ENCODE peak calls at places on chromosomes 13 and 19, in eight cellular contexts. P, D, L, X, S, J, T and B are unnamed samples.

GRCh38 chr13:98769736-98770135 is 17.3 kb upstream of the SLC15A1 start:
- DNase-seq in P (no peak), D (no peak), L (no peak), X (no peak), S (no peak), J (no peak), T (no peak), B (no peak)

GRCh38 chr19:6271721-6272410 is 7.9 kb downstream of the MLLT1 start:
- DNase-seq in P (peak), D (peak), L (peak), X (peak), S (peak), J (no peak), T (no peak), B (peak)

GRCh38 chr13:95920485-95920884 is 132.7 kb downstream of the UGGT2 start:
- DNase-seq in P (no peak), D (no peak), L (no peak), X (no peak), S (no peak), J (no peak), T (no peak), B (no peak)

GRCh38 chr19:19656451-19657396 is 6.8 kb downstream of the ATP13A1 start:
- DNase-seq in P (no peak), D (no peak), L (peak), X (no peak), S (no peak), J (no peak), T (no peak), B (no peak)

GRCh38 chr13:79459906-79460305 is 21.0 kb upstream of the NDFIP2 start:
- DNase-seq in P (no peak), D (no peak), L (no peak), X (peak), S (no peak), J (no peak), T (no peak), B (no peak)

GRCh38 chr13:30353601-30354000 is 46.2 kb upstream of the KATNAL1 start:
- DNase-seq in P (no peak), D (no peak), L (no peak), X (no peak), S (no peak), J (no peak), T (no peak), B (no peak)

GRCh38 chr19:58385313-58386165 is 1.5 kb upstream of the RPS5 start:
- DNase-seq in P (no peak), D (peak), L (no peak), X (no peak), S (no peak), J (no peak), T (no peak), B (no peak)

GRCh38 chr19:47523473-47523872 is 8.6 kb upstream of the NAPA start:
- DNase-seq in P (no peak), D (no peak), L (no peak), X (no peak), S (no peak), J (peak), T (no peak), B (no peak)

GRCh38 chr19:290539-291521 is at the start of gene PLPP2:
- DNase-seq in P (peak), D (peak), L (peak), X (no peak), S (peak), J (no peak), T (no peak), B (peak)

GRCh38 chr19:18291590-18292459 is 10.4 kb upstream of the JUND start:
- DNase-seq in P (peak), D (peak), L (peak), X (peak), S (peak), J (peak), T (no peak), B (peak)

GRCh38 chr19:18384775-18385174 is 1.2 kb upstream of the GDF15 start:
- DNase-seq in P (no peak), D (no peak), L (no peak), X (no peak), S (no peak), J (no peak), T (no peak), B (no peak)

GRCh38 chr19:47637550-47637949 is 28.6 kb downstream of the BICRA start:
- DNase-seq in P (no peak), D (peak), L (no peak), X (no peak), S (no peak), J (no peak), T (no peak), B (no peak)

GRCh38 chr13:38265135-38265497 is 84.5 kb upstream of the UFM1 start:
- DNase-seq in P (no peak), D (no peak), L (no peak), X (no peak), S (no peak), J (no peak), T (no peak), B (no peak)

GRCh38 chr13:103187621-103188020 is 121.4 kb upstream of the SLC10A2 start:
- DNase-seq in P (no peak), D (peak), L (no peak), X (no peak), S (no peak), J (no peak), T (no peak), B (peak)

GRCh38 chr19:39223703-39224279 is 19.7 kb upstream of the SYCN start:
- DNase-seq in P (peak), D (peak), L (no peak), X (peak), S (peak), J (no peak), T (no peak), B (peak)

GRCh38 chr13:75452564-75452963 is 29.4 kb downstream of the TBC1D4 start:
- DNase-seq in P (no peak), D (peak), L (no peak), X (no peak), S (no peak), J (no peak), T (no peak), B (no peak)

GRCh38 chr19:39154626-39155100 is 29.1 kb downstream of the PAK4 start:
- DNase-seq in P (no peak), D (no peak), L (peak), X (peak), S (peak), J (no peak), T (peak), B (peak)

GRCh38 chr19:2016041-2016807 is 710 bp upstream of the BTBD2 start:
- DNase-seq in P (peak), D (peak), L (peak), X (peak), S (peak), J (peak), T (peak), B (peak)

GRCh38 chr19:51799998-51800848 is 5.3 kb downstream of the FPR3 start:
- DNase-seq in P (no peak), D (no peak), L (no peak), X (no peak), S (no peak), J (no peak), T (no peak), B (no peak)

GRCh38 chr19:7294571-7295212 is 478 bp upstream of the INSR start:
- DNase-seq in P (peak), D (peak), L (peak), X (peak), S (peak), J (peak), T (peak), B (peak)

GRCh38 chr19:4707956-4708650 is 15.5 kb downstream of the DPP9 start:
- DNase-seq in P (no peak), D (peak), L (no peak), X (no peak), S (no peak), J (no peak), T (no peak), B (no peak)

GRCh38 chr19:11694533-11695439 is 44.0 kb downstream of the ZNF823 start:
- DNase-seq in P (peak), D (peak), L (peak), X (peak), S (peak), J (peak), T (peak), B (peak)

GRCh38 chr19:18001837-18002345 is 6.1 kb upstream of the ARRDC2 start:
- DNase-seq in P (no peak), D (no peak), L (peak), X (no peak), S (no peak), J (no peak), T (no peak), B (no peak)

GRCh38 chr19:41702208-41702651 is 6.2 kb upstream of the CEACAM5 start:
- DNase-seq in P (no peak), D (peak), L (no peak), X (peak), S (no peak), J (no peak), T (no peak), B (no peak)

GRCh38 chr19:703651-704446 is 4.9 kb upstream of the PALM start:
- DNase-seq in P (peak), D (peak), L (peak), X (peak), S (peak), J (peak), T (peak), B (peak)

GRCh38 chr13:88339271-88339741 is 668.1 kb downstream of the SLITRK5 start:
- DNase-seq in P (no peak), D (no peak), L (no peak), X (peak), S (no peak), J (no peak), T (no peak), B (peak)

GRCh38 chr19:572891-573825 is 762 bp downstream of the BSG start:
- DNase-seq in P (peak), D (peak), L (peak), X (peak), S (peak), J (peak), T (no peak), B (peak)

GRCh38 chr19:4759388-4760284 is 31.9 kb upstream of the FEM1A start:
- DNase-seq in P (peak), D (peak), L (peak), X (peak), S (peak), J (peak), T (peak), B (peak)

GRCh38 chr13:111898956-111899713 is 167.8 kb upstream of the SOX1 start:
- DNase-seq in P (no peak), D (no peak), L (no peak), X (no peak), S (no peak), J (no peak), T (no peak), B (no peak)

GRCh38 chr19:44566984-44567383 is 37.5 kb upstream of the CEACAM20 start:
- DNase-seq in P (no peak), D (no peak), L (no peak), X (no peak), S (no peak), J (no peak), T (no peak), B (no peak)

GRCh38 chr13:45222919-45223318 is 22.1 kb upstream of the KCTD4 start:
- DNase-seq in P (no peak), D (no peak), L (no peak), X (no peak), S (no peak), J (no peak), T (no peak), B (no peak)

GRCh38 chr19:38183227-38183914 is 40.7 kb downstream of the DPF1 start:
- DNase-seq in P (peak), D (peak), L (no peak), X (no peak), S (peak), J (no peak), T (no peak), B (no peak)

GRCh38 chr19:30171138-30171635 is 201.0 kb upstream of the ZNF536 start:
- DNase-seq in P (no peak), D (no peak), L (no peak), X (no peak), S (no peak), J (no peak), T (no peak), B (no peak)

GRCh38 chr19:50510700-50511068 is 307 bp downstream of the JOSD2 start:
- DNase-seq in P (no peak), D (no peak), L (no peak), X (no peak), S (peak), J (no peak), T (no peak), B (no peak)

GRCh38 chr19:50508850-50509190 is 2.2 kb downstream of the JOSD2 start:
- DNase-seq in P (no peak), D (no peak), L (no peak), X (no peak), S (no peak), J (no peak), T (no peak), B (no peak)

GRCh38 chr19:50509366-50509765 is 1.6 kb downstream of the JOSD2 start:
- DNase-seq in P (no peak), D (no peak), L (no peak), X (no peak), S (no peak), J (no peak), T (no peak), B (no peak)

GRCh38 chr19:50511069-50511822 is at the start of gene JOSD2:
- DNase-seq in P (peak), D (peak), L (peak), X (peak), S (peak), J (peak), T (peak), B (peak)

GRCh38 chr19:50510121-50510670 is 795 bp downstream of the JOSD2 start:
- DNase-seq in P (peak), D (peak), L (peak), X (no peak), S (no peak), J (no peak), T (no peak), B (no peak)
- H3K4me3 ChIP-seq in P (peak), D (peak), L (peak), X (peak), S (peak), J (peak), T (peak), B (peak)

GRCh38 chr19:21474671-21475181 is 30.7 kb upstream of the ZNF429 start:
- DNase-seq in P (peak), D (peak), L (peak), X (no peak), S (peak), J (peak), T (no peak), B (peak)
- TF ChIP-seq EZH2phosphoT487 in P (no peak), D (no peak), L (no peak), X (no peak), S (no peak), J (no peak), T (no peak), B (no peak)

GRCh38 chr13:27795718-27796019 is 3.4 kb downstream of the GSX1 start:
- DNase-seq in P (no peak), D (no peak), L (no peak), X (no peak), S (no peak), J (no peak), T (no peak), B (no peak)

GRCh38 chr13:27794075-27794691 is 1.9 kb downstream of the GSX1 start:
- DNase-seq in P (no peak), D (no peak), L (no peak), X (no peak), S (peak), J (no peak), T (no peak), B (no peak)

GRCh38 chr13:27796544-27797227 is 4.4 kb downstream of the GSX1 start:
- DNase-seq in P (no peak), D (no peak), L (no peak), X (no peak), S (peak), J (no peak), T (no peak), B (no peak)

GRCh38 chr13:27794921-27795717 is 2.8 kb downstream of the GSX1 start:
- DNase-seq in P (peak), D (no peak), L (no peak), X (no peak), S (peak), J (no peak), T (no peak), B (no peak)

DNA sequence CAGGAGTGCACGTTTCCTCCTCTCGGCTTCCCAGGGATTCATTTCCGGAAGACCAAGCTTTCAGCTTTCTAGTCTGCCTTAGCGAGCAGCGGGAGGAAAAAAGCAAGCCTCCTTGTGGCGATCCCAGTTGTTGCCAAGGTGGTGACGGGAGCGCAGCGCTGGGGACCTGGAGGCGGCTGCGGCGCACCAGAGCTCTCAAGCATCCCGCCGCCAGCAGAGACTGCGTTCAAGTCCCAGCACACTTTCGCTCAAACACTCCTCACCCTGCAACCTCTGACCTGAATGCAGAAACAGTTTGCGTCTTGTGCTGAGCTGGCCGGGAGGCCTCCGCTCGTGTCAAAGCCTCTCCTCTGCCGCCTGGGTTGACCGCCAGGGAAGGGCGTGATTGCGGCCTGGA is 4.9 kb downstream of the GSX1 start:
- DNase-seq in P (peak), D (peak), L (no peak), X (peak), S (peak), J (no peak), T (no peak), B (peak)
- H3K4me3 ChIP-seq in P (peak), D (no peak), L (no peak), X (peak), S (peak), J (no peak), T (no peak), B (no peak)

DNA sequence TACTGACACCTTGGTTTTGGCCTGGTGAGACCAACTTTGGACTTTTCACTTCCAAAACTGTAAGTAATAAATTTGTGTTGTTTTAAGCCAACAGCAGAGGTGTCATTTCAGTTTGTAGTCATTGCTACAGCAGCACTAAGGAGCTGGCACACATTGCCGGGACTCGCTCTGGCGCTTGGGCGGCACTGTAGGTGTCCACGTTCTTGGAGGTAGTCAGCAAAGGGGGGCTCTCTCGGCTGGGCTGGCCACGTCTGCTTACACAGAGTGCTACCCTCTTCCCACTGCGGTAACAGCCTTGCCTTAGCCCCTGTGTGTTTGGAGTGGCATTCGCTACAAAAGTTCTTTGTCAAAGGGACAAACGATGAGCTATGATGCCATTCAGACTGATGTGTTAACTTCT is 44.7 kb downstream of the HTR2A start:
- DNase-seq in P (no peak), D (no peak), L (no peak), X (no peak), S (no peak), J (no peak), T (no peak), B (no peak)
- TF ChIP-seq EZH2phosphoT487 in P (no peak), D (no peak), L (no peak), X (no peak), S (no peak), J (no peak), T (no peak), B (no peak)

GRCh38 chr19:15862444-15862843 is 35.4 kb downstream of the CYP4F2 start:
- DNase-seq in P (no peak), D (no peak), L (no peak), X (no peak), S (no peak), J (no peak), T (no peak), B (no peak)
- H3K4me3 ChIP-seq in P (no peak), D (no peak), L (no peak), X (no peak), S (no peak), J (no peak), T (peak), B (no peak)

GRCh38 chr19:13770013-13770635 is 4.1 kb upstream of the C19orf53 start:
- DNase-seq in P (no peak), D (no peak), L (no peak), X (no peak), S (no peak), J (no peak), T (no peak), B (no peak)

GRCh38 chr19:13768510-13768909 is 4.2 kb downstream of the MRI1 start:
- DNase-seq in P (no peak), D (no peak), L (no peak), X (no peak), S (no peak), J (no peak), T (no peak), B (no peak)

GRCh38 chr19:13778847-13779246 is 4.6 kb downstream of the C19orf53 start:
- DNase-seq in P (no peak), D (no peak), L (no peak), X (no peak), S (no peak), J (no peak), T (no peak), B (no peak)

GRCh38 chr19:13778398-13778797 is 4.1 kb downstream of the C19orf53 start:
- DNase-seq in P (no peak), D (no peak), L (no peak), X (no peak), S (no peak), J (no peak), T (no peak), B (no peak)

DNA sequence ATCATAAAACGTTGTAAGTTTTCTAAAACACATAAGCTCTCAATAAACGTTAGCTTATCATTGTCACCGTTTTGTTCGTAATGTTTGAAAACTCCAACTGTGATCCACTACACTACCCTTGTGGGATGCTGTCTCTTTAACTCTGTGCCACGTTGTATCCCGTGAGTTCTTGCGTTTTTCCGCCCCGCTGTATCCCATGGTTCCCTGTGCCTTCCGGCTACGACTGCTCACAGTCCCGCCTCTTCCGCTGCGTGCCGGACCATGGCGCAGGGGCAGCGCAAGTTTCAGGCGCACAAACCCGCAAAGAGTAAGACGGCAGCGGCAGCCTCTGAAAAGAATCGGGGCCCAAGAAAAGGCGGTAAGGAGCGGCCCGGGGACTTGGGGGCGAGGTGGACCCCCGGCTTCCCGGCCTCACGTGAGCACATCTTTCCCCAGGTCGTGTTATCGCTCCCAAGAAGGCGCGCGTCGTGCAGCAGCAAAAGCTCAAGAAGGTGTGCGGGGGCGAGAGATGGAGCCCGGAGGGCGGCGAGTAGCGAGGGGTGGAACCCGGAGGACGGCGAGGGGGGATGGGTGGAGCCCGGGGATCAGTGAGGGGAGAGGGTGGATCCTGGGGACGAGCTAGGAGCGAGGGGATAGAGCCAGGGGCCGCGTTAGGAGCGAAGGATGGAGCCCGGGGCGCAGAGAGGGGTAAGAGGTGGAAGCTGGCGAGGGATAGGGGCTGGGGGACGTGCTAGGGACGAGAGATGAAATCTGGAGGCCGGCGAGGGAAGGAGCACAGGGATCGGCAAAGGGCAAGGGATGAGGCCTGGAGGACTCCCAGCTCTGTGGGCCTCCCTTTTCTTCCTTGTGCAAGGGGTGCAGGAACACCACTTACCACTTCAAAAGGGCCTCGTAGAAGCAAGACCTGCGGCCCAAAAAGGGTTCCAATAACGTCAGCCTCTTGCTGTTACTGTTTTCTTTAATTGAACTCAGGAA is at the start of gene C19orf53:
- DNase-seq in P (peak), D (peak), L (peak), X (peak), S (peak), J (peak), T (peak), B (peak)
- TF ChIP-seq EZH2phosphoT487 in P (no peak), D (no peak), L (no peak), X (no peak), S (no peak), J (no peak), T (no peak), B (no peak)

GRCh38 chr13:74287672-74288169 is 153.5 kb upstream of the KLF12 start:
- DNase-seq in P (peak), D (peak), L (peak), X (peak), S (peak), J (peak), T (no peak), B (peak)
- H3K4me3 ChIP-seq in P (peak), D (no peak), L (peak), X (no peak), S (peak), J (peak), T (no peak), B (no peak)